ENCODE peak calls at places on chromosomes 12 and 14, in ten cellular contexts. U is left ventricle myocardium inferior, Z is suprapubic skin, J is right lobe of liver, M is cardiac muscle cell, K is transverse colon, P is SK-N-SH, V is psoas muscle, G is brain microvascular endothelial cell, W is tibial nerve. T is an unnamed sample. For H3K27me3, the result is how much of the 10 kb centered on the place peaks cover.

GRCh38 chr14:22547309-22547947 is 41.6 kb downstream of the DAD1 start:
- DNase-seq in P (no peak), J (no peak), U (peak), G (no peak), V (no peak), Z (no peak), W (no peak), M (no peak), K (no peak), T (no peak)

GRCh38 chr12:32201996-32202395 is 95.3 kb downstream of the BICD1 start:
- DNase-seq in J (no peak), P (no peak), M (no peak), K (no peak), V (no peak), W (peak), G (no peak), Z (no peak), U (peak), T (no peak)

GRCh38 chr12:104585448-104586055 is 128.8 kb downstream of the CHST11 start:
- DNase-seq in Z (no peak), U (no peak), J (no peak), W (no peak), V (no peak), M (no peak), K (no peak), G (no peak), P (no peak), T (no peak)

GRCh38 chr12:92248977-92249376 is 103.3 kb upstream of the BTG1 start:
- DNase-seq in K (no peak), V (no peak), P (no peak), J (no peak), Z (no peak), U (no peak), G (no peak), W (no peak), M (no peak), T (no peak)

GRCh38 chr12:108702534-108702933 is 28.8 kb downstream of the CORO1C start:
- DNase-seq in W (no peak), P (no peak), G (no peak), V (no peak), U (no peak), K (no peak), Z (no peak), M (no peak), J (no peak), T (no peak)

GRCh38 chr12:114783176-114783575 is 99.2 kb upstream of the TBX3 start:
- DNase-seq in V (no peak), P (no peak), Z (no peak), U (no peak), K (no peak), J (no peak), G (no peak), M (peak), W (no peak), T (no peak)

GRCh38 chr14:25537846-25538455 is 488.0 kb upstream of the STXBP6 start:
- DNase-seq in P (peak), M (peak), U (no peak), K (peak), V (no peak), Z (no peak), W (no peak), G (no peak), J (peak), T (no peak)

GRCh38 chr14:29759521-29760340 is 167.9 kb downstream of the PRKD1 start:
- DNase-seq in J (no peak), K (no peak), Z (no peak), P (no peak), M (no peak), U (no peak), W (no peak), V (no peak), G (no peak), T (no peak)

GRCh38 chr14:87615822-87616679 is 376.9 kb downstream of the GALC start:
- DNase-seq in K (peak), Z (no peak), G (peak), J (no peak), V (peak), U (peak), P (peak), M (peak), W (peak), T (no peak)

GRCh38 chr12:121005346-121005815 is 10.9 kb downstream of the C12orf43 start:
- DNase-seq in K (peak), U (no peak), G (peak), V (no peak), W (no peak), P (peak), J (no peak), Z (no peak), M (peak), T (no peak)

GRCh38 chr12:53004582-53004981 is 1.7 kb upstream of the EIF4B start:
- DNase-seq in V (no peak), K (no peak), G (no peak), J (no peak), P (no peak), U (no peak), W (no peak), Z (peak), M (peak), T (no peak)
- H3K4me3 ChIP-seq in V (no peak), K (no peak), G (no peak), J (no peak), P (peak), U (no peak), W (no peak), Z (no peak), M (no peak), T (no peak)

GRCh38 chr14:78143489-78144145 is 26.6 kb upstream of the NRXN3 start:
- DNase-seq in U (no peak), V (no peak), Z (no peak), M (no peak), G (no peak), W (no peak), P (no peak), J (no peak), K (no peak), T (no peak)

GRCh38 chr14:78136695-78137094 is 33.5 kb upstream of the NRXN3 start:
- DNase-seq in Z (no peak), J (no peak), G (no peak), V (no peak), K (no peak), W (no peak), U (no peak), M (no peak), P (no peak), T (no peak)

GRCh38 chr14:78142994-78143393 is 27.2 kb upstream of the NRXN3 start:
- DNase-seq in P (no peak), M (no peak), V (no peak), J (no peak), U (no peak), Z (no peak), G (no peak), K (no peak), W (no peak), T (no peak)

DNA sequence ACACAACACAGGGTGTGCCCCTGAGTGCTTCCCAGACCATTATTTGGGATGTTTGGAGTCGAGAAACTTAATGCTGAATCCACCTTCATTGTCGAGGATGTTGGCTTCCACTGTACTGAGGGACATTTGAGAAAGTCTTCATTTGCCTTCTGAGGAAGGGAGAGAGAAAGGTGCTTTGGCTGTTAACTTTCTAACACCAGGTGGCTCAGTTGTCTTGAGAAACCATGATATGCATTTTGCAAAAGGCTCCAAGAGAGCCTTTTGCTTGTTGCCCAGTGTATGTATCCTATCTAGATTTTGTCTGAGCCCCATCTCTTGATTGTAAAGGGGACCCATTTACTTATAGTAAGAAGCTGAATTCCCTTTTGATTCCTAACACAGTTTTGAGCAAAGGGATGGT is 28.6 kb upstream of the NRXN3 start:
- DNase-seq in M (no peak), U (no peak), V (no peak), K (no peak), G (no peak), Z (no peak), P (no peak), W (no peak), J (no peak), T (no peak)
- TF ChIP-seq CTCF in M (no peak), U (no peak), V (no peak), K (no peak), G (no peak), Z (no peak), P (no peak), W (no peak), J (no peak), T (no peak)

DNA sequence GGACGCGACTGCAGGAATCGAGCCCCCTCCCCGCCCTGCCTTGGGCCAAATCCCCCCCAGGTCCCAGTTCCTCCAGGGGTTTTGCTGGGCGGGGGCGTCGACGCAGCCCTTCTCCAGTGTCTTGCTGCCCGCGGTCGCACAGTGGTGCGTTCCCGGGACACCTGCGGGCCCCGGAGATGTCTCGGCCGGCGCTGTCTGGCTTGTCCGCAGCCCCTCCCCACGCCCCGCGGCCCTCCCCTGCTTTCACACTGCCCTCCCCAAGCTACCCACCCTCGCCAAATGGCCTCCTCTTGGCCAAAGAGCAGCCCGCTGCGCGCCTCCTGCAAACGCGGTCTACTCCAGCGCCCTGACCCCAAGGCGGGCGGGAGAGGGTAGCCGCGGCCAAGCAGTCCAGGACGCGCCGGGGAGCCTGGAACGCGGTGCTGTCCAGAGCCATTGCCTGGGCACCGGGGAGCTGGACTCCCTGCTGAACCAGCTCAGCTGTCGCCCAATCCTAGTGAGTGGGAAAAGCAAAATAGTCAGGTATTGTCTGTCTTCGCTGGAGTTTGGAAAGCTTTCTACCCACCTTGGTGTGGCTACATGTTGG is 122.0 kb downstream of the AACS start:
- DNase-seq in J (no peak), K (no peak), V (no peak), M (peak), W (no peak), U (no peak), Z (no peak), G (no peak), P (no peak), T (no peak)
- H3K27me3 ChIP-seq in J (under half), K (half or more), V (under half), M (half or more), W (under half), U (half or more), Z (half or more), G (under half), P (half or more), T (under half)

DNA sequence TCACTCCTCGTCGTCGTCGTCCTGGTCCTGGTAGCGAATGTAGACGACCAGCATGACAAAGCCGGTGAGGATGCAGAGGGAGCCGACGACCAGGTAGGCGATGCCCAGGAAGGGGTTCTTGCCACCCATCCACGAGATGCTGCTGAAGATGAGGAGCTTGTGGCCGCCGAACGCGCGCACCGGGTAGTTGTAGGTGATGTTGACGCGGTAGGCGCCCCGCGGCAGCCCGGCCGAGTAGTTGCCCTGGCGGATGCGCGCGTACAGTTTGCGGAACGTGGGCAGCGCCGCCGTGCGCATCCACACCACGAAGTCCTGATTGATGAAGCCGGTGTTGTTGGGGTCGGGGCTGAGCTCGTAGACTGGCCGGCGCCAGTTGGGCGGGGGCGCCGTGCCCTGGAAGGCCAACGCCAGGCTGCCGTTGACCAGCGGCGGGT is 1.0 kb downstream of the TMEM30B start:
- DNase-seq in W (no peak), V (no peak), K (peak), P (peak), J (peak), M (no peak), U (peak), G (no peak), Z (no peak), T (no peak)
- H3K4me3 ChIP-seq in W (peak), V (peak), K (peak), P (peak), J (peak), M (peak), U (peak), G (peak), Z (peak), T (peak)

GRCh38 chr14:96002511-96002884 is 36.7 kb upstream of the C14orf132 start:
- DNase-seq in Z (no peak), U (no peak), P (no peak), W (no peak), J (no peak), G (no peak), M (no peak), K (no peak), V (no peak), T (no peak)

GRCh38 chr14:95993768-95994592 is 45.2 kb upstream of the C14orf132 start:
- DNase-seq in W (no peak), Z (no peak), V (no peak), G (peak), K (no peak), J (no peak), M (peak), U (no peak), P (peak), T (no peak)

GRCh38 chr14:96001866-96002510 is 37.2 kb upstream of the C14orf132 start:
- DNase-seq in U (no peak), K (no peak), P (no peak), Z (no peak), M (no peak), W (no peak), G (no peak), J (no peak), V (no peak), T (no peak)

GRCh38 chr14:95994593-95994928 is 44.6 kb upstream of the C14orf132 start:
- DNase-seq in W (no peak), M (no peak), V (no peak), P (no peak), G (no peak), K (no peak), Z (no peak), J (no peak), U (no peak), T (no peak)

DNA sequence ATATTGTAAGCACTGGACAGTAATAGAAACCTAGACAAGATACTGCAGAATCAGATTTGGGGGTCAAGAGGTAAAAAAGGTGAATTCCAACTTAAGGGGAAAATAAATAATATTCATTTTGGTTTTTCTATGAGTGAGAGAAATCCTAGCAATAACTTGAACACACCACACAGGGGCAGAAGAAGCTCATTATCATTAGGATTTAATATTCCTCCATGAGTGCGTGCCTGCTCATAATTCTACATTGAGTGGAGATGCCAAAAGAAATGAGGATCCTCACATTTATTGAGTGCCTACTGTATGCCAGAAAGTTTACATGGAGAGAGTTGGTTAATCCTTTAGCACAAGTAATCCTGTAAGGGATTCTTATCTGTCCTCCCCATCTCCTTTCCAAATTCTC is 40.5 kb upstream of the C14orf132 start:
- DNase-seq in U (no peak), J (no peak), P (peak), Z (no peak), K (no peak), V (no peak), W (no peak), M (peak), G (peak), T (peak)
- TF ChIP-seq CTCF in U (peak), J (peak), P (peak), Z (peak), K (peak), V (no peak), W (peak), M (peak), G (peak), T (peak)

GRCh38 chr12:117968084-117968789 is 553 bp downstream of the KSR2 start:
- DNase-seq in U (no peak), K (no peak), G (no peak), P (peak), Z (no peak), W (no peak), J (no peak), V (no peak), M (no peak), T (no peak)
- H3K27me3 ChIP-seq in U (half or more), K (under half), G (under half), P (under half), Z (half or more), W (under half), J (under half), V (under half), M (half or more), T (under half)

GRCh38 chr12:96396914-96397313 is 3.3 kb downstream of the CDK17 start:
- DNase-seq in W (no peak), Z (no peak), J (no peak), V (no peak), U (no peak), P (no peak), G (no peak), K (no peak), M (no peak), T (no peak)
- H3K4me3 ChIP-seq in W (no peak), Z (no peak), J (no peak), V (peak), U (peak), P (peak), G (peak), K (no peak), M (no peak), T (no peak)